ENCODE peak calls at places on chromosomes 16 and 17, in five cellular contexts. One of them, this sample, is unnamed.

GRCh38 chr17:27541326-27542023 is 85.2 kb downstream of the KSR1 start:
- DNase-seq in A549: no peak
- DNase-seq in PC-3: no peak
- DNase-seq in stomach: no peak
- DNase-seq in spleen: peak; percentile 44
- DNase-seq in this sample: no peak

GRCh38 chr17:16255481-16255901 is 38.5 kb downstream of the PIGL start:
- DNase-seq in stomach: peak; percentile 89
- DNase-seq in spleen: no peak
- DNase-seq in PC-3: no peak
- DNase-seq in A549: no peak
- DNase-seq in this sample: peak; percentile 63

GRCh38 chr17:16398270-16399267 is 16.8 kb upstream of the TRPV2 start:
- DNase-seq in A549: no peak
- DNase-seq in PC-3: peak; percentile 75
- DNase-seq in stomach: no peak
- DNase-seq in spleen: peak; percentile 18
- DNase-seq in this sample: no peak

GRCh38 chr17:19728114-19728495 is 11.7 kb upstream of the SLC47A2 start:
- DNase-seq in PC-3: peak; percentile 59
- DNase-seq in spleen: peak; percentile 85
- DNase-seq in stomach: peak; percentile 88
- DNase-seq in A549: no peak
- DNase-seq in this sample: peak; percentile 90

GRCh38 chr16:27689711-27690110 is 139.8 kb downstream of the KATNIP start:
- DNase-seq in spleen: no peak
- DNase-seq in stomach: no peak
- DNase-seq in PC-3: no peak
- DNase-seq in A549: no peak
- DNase-seq in this sample: no peak

GRCh38 chr17:62616993-62617893 is 10.2 kb upstream of the MRC2 start:
- DNase-seq in spleen: no peak
- DNase-seq in PC-3: no peak
- DNase-seq in stomach: no peak
- DNase-seq in A549: no peak
- DNase-seq in this sample: no peak

GRCh38 chr16:88010343-88010970 is 59.2 kb downstream of the BANP start:
- DNase-seq in PC-3: no peak
- DNase-seq in spleen: no peak
- DNase-seq in A549: no peak
- DNase-seq in stomach: peak; percentile 16
- DNase-seq in this sample: no peak

GRCh38 chr17:71975331-71975801 is 145.5 kb upstream of the SOX9 start:
- DNase-seq in A549: no peak
- DNase-seq in spleen: no peak
- DNase-seq in stomach: no peak
- DNase-seq in PC-3: peak; percentile 73
- DNase-seq in this sample: peak; percentile 86

GRCh38 chr17:57009737-57010445 is 32.0 kb downstream of the SCPEP1 start:
- DNase-seq in PC-3: peak; percentile 78
- DNase-seq in spleen: peak; percentile 77
- DNase-seq in A549: peak; percentile 79
- DNase-seq in stomach: peak; percentile 69
- DNase-seq in this sample: no peak

GRCh38 chr16:19810817-19811731 is 73.6 kb downstream of the GPRC5B start:
- DNase-seq in spleen: no peak
- DNase-seq in PC-3: peak; percentile 82
- DNase-seq in A549: peak; percentile 79
- DNase-seq in stomach: no peak
- DNase-seq in this sample: no peak
- H3K4me3 ChIP-seq in spleen: no peak overlapping the region
- H3K4me3 ChIP-seq in PC-3: peak overlapping the region; percentile 37
- H3K4me3 ChIP-seq in A549: peak overlapping the region; percentile 8
- H3K4me3 ChIP-seq in stomach: no peak overlapping the region
- H3K4me3 ChIP-seq in this sample: no peak overlapping the region

DNA sequence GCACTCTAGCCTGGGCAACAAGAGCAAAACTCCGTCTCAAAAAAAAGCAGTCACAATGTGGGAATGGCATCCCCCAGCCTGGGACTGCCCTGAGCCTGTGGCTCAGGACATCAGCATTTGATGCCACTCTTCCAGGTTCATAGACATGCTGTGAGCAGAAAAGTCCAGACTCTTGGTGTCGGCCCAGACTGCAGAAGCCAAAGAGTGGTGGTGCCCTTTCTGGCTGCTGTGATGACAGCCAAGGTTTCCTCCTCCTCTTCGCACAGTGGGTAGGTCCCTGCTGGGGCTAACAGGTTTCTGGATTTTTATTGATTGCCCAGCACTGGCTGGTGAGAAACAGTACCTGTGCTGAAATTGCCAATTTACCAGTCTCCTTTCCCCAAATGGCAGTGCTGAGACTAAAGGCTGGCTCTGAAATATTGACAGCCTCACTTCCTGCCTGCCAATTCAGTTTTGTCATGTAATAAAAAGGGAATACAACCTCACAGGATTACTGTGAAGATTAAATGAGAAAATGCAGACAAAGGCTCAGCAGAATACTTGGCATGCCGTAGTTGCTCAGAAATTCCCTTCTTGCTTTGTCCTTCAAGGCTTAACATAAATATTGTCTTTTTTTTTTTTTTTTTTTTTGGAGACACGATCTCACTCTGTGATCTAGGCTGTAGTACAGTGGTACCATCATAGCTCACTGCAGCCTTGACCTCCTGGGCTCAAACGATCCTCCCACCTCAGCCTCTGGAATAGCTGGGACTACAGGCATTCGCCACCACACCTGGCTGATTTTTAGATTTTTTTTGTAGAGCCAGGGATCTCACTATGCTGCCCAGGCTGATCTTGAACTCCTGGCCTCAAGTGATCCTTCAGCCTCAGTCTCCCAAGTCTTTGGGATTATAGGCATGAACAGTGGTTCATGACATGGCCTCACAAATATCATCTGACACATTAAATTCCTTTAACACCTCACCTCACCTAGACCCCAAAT is 15.5 kb upstream of the UBE2G1 start:
- DNase-seq in stomach: no peak
- DNase-seq in PC-3: no peak
- DNase-seq in A549: no peak
- DNase-seq in spleen: peak; percentile 44
- DNase-seq in this sample: no peak
- H3K4me3 ChIP-seq in stomach: no peak overlapping the region
- H3K4me3 ChIP-seq in PC-3: no peak overlapping the region
- H3K4me3 ChIP-seq in A549: no peak overlapping the region
- H3K4me3 ChIP-seq in spleen: no peak overlapping the region
- H3K4me3 ChIP-seq in this sample: no peak overlapping the region

GRCh38 chr17:80479246-80479566 is 2.8 kb upstream of the NPTX1 start:
- DNase-seq in stomach: no peak
- DNase-seq in PC-3: no peak
- DNase-seq in A549: no peak
- DNase-seq in spleen: no peak
- DNase-seq in this sample: no peak
- H3K4me3 ChIP-seq in stomach: no peak overlapping the region
- H3K4me3 ChIP-seq in PC-3: no peak overlapping the region
- H3K4me3 ChIP-seq in A549: no peak overlapping the region
- H3K4me3 ChIP-seq in spleen: no peak overlapping the region
- H3K4me3 ChIP-seq in this sample: no peak overlapping the region

GRCh38 chr17:40553694-40554534 is 11.4 kb downstream of the CCR7 start:
- DNase-seq in A549: no peak
- DNase-seq in stomach: peak; percentile 25
- DNase-seq in PC-3: no peak
- DNase-seq in spleen: peak; percentile 85
- DNase-seq in this sample: peak; percentile 87
- H3K4me3 ChIP-seq in A549: no peak overlapping the region
- H3K4me3 ChIP-seq in stomach: peak overlapping the region; percentile 2
- H3K4me3 ChIP-seq in PC-3: no peak overlapping the region
- H3K4me3 ChIP-seq in spleen: no peak overlapping the region
- H3K4me3 ChIP-seq in this sample: no peak overlapping the region

DNA sequence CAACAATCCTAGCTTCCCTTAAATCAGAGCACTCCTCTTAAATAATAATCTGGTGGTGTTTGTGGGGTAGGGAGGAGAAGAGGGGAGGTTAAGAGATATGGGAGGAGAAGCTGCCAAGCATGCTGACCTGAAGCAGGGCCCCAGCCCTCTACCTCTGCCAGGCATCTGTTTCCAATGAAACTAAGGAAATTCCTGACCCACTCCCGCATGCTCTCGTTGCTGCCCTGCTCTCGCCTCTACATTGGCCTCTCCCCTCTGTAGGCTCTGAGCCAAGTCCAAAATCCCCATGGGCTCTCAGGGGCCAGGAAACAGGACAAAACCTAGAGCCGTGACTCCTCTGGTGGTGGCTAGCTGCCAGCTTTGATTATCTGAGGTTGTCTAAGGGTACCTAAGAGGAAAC is 559.5 kb upstream of the CDH11 start:
- DNase-seq in PC-3: no peak
- DNase-seq in spleen: no peak
- DNase-seq in stomach: no peak
- DNase-seq in A549: no peak
- DNase-seq in this sample: no peak
- H3K4me3 ChIP-seq in PC-3: no peak overlapping the region
- H3K4me3 ChIP-seq in spleen: no peak overlapping the region
- H3K4me3 ChIP-seq in stomach: no peak overlapping the region
- H3K4me3 ChIP-seq in A549: no peak overlapping the region
- H3K4me3 ChIP-seq in this sample: no peak overlapping the region

This sample was measured in tibial artery.